ENCODE peak calls at places on chromosomes 7 and 10, in six cellular contexts. T is right cardiac atrium, U is dorsolateral prefrontal cortex, H is Peyer's patch, Y is BE2C, S is astrocyte of the cerebellum. Z is an unnamed sample.

GRCh38 chr7:148800677-148801076 is 83.4 kb downstream of the EZH2 start:
- DNase-seq in T (no peak), U (no peak), H (no peak), Y (no peak), S (no peak), Z (no peak)

GRCh38 chr7:156356551-156356950 is 284.0 kb upstream of the RNF32 start:
- DNase-seq in T (no peak), U (no peak), H (no peak), Y (no peak), S (no peak), Z (no peak)

GRCh38 chr10:131743190-131744151 is 157.3 kb upstream of the PPP2R2D start:
- DNase-seq in T (no peak), U (peak), H (peak), Y (no peak), S (no peak), Z (no peak)

GRCh38 chr7:29486191-29486700 is 77.4 kb upstream of the PRR15 start:
- DNase-seq in T (no peak), U (peak), H (no peak), Y (no peak), S (no peak), Z (no peak)

GRCh38 chr7:81183326-81183725 is 264.5 kb upstream of the SEMA3C start:
- DNase-seq in T (no peak), U (no peak), H (no peak), Y (no peak), S (no peak), Z (no peak)

GRCh38 chr7:32506266-32507054 is 11.2 kb downstream of the AVL9 start:
- DNase-seq in T (no peak), U (no peak), H (no peak), Y (no peak), S (peak), Z (no peak)

GRCh38 chr10:124650820-124651401 is 93.3 kb downstream of the FAM53B start:
- DNase-seq in T (no peak), U (no peak), H (peak), Y (no peak), S (no peak), Z (peak)

GRCh38 chr7:66140924-66141323 is 26.3 kb downstream of the CRCP start:
- DNase-seq in T (peak), U (peak), H (peak), Y (peak), S (peak), Z (peak)

GRCh38 chr10:53716156-53716555 is 943.6 kb upstream of the MBL2 start:
- DNase-seq in T (no peak), U (no peak), H (no peak), Y (no peak), S (no peak), Z (no peak)
- H3K4me3 ChIP-seq in T (no peak), U (no peak), H (no peak), Y (no peak), S (no peak), Z (no peak)

GRCh38 chr10:75957321-75957720 is 525.9 kb downstream of the LRMDA start:
- DNase-seq in T (no peak), U (no peak), H (no peak), Y (no peak), S (no peak), Z (no peak)

GRCh38 chr10:75959209-75959608 is 527.8 kb downstream of the LRMDA start:
- DNase-seq in T (no peak), U (no peak), H (no peak), Y (no peak), S (peak), Z (no peak)

GRCh38 chr10:75956624-75957023 is 525.2 kb downstream of the LRMDA start:
- DNase-seq in T (no peak), U (no peak), H (no peak), Y (peak), S (no peak), Z (no peak)

GRCh38 chr10:75955953-75956352 is 524.5 kb downstream of the LRMDA start:
- DNase-seq in T (no peak), U (no peak), H (no peak), Y (no peak), S (no peak), Z (no peak)

GRCh38 chr10:75957721-75958120 is 526.3 kb downstream of the LRMDA start:
- DNase-seq in T (no peak), U (no peak), H (no peak), Y (no peak), S (no peak), Z (no peak)
- H3K4me3 ChIP-seq in T (no peak), U (no peak), H (no peak), Y (no peak), S (no peak), Z (no peak)

GRCh38 chr7:149837620-149838223 is 453 bp upstream of the ZNF862 start:
- DNase-seq in T (no peak), U (no peak), H (no peak), Y (no peak), S (no peak), Z (no peak)
- H3K4me3 ChIP-seq in T (no peak), U (peak), H (no peak), Y (no peak), S (peak), Z (peak)

GRCh38 chr7:21941570-21942224 is 4.0 kb downstream of the CDCA7L start:
- DNase-seq in T (no peak), U (no peak), H (peak), Y (peak), S (no peak), Z (no peak)
- H3K4me3 ChIP-seq in T (no peak), U (no peak), H (no peak), Y (no peak), S (no peak), Z (no peak)

Z was measured in kidney.